ENCODE peak calls at places on chromosome 22, in ten cellular contexts. One of them, this sample, is unnamed.
A peak's percentile ranks its signal among the peaks of the same experiment; 100 is the strongest.

GRCh38 chr22:37545703-37546435 is 14.4 kb upstream of the CDC42EP1 start:
- DNase-seq in NT2/D1: peak; percentile 80
- DNase-seq in AG04449: peak; percentile 47
- DNase-seq in CD4-positive, CD25-positive, alpha-beta regulatory T cell: no peak
- DNase-seq in stimulated activated CD8-positive, alpha-beta memory T cell treated with anti-CD3 and anti-CD28 coated beads, Interleukin-2, amount 100 ng/mL, for 48 hours: no peak
- DNase-seq in AG08395: peak; percentile 97
- DNase-seq in iris pigment epithelial cell: peak; percentile 87
- DNase-seq in activated CD4-positive, alpha-beta T cell treated with anti-CD3 and anti-CD28 coated beads, Interleukin-2, amount 50 U/mL, for 1 hour: no peak
- DNase-seq in IMR-90: peak; percentile 90
- DNase-seq in NCI-H345: no peak
- DNase-seq in this sample: no peak

GRCh38 chr22:50485221-50486131 is 1.2 kb upstream of the MIOX start:
- DNase-seq in NT2/D1: no peak
- DNase-seq in AG04449: no peak
- DNase-seq in CD4-positive, CD25-positive, alpha-beta regulatory T cell: no peak
- DNase-seq in stimulated activated CD8-positive, alpha-beta memory T cell treated with anti-CD3 and anti-CD28 coated beads, Interleukin-2, amount 100 ng/mL, for 48 hours: no peak
- DNase-seq in AG08395: no peak
- DNase-seq in iris pigment epithelial cell: no peak
- DNase-seq in activated CD4-positive, alpha-beta T cell treated with anti-CD3 and anti-CD28 coated beads, Interleukin-2, amount 50 U/mL, for 1 hour: no peak
- DNase-seq in IMR-90: no peak
- DNase-seq in NCI-H345: peak; percentile 24
- DNase-seq in this sample: no peak

GRCh38 chr22:33210129-33210784 is 152.1 kb upstream of the SYN3 start:
- DNase-seq in NT2/D1: peak; percentile 25
- DNase-seq in AG04449: no peak
- DNase-seq in CD4-positive, CD25-positive, alpha-beta regulatory T cell: peak; percentile 34
- DNase-seq in stimulated activated CD8-positive, alpha-beta memory T cell treated with anti-CD3 and anti-CD28 coated beads, Interleukin-2, amount 100 ng/mL, for 48 hours: peak; percentile 3
- DNase-seq in AG08395: peak; percentile 76
- DNase-seq in iris pigment epithelial cell: peak; percentile 11
- DNase-seq in activated CD4-positive, alpha-beta T cell treated with anti-CD3 and anti-CD28 coated beads, Interleukin-2, amount 50 U/mL, for 1 hour: no peak
- DNase-seq in IMR-90: peak; percentile 9
- DNase-seq in NCI-H345: peak; percentile 0
- DNase-seq in this sample: no peak

GRCh38 chr22:42131562-42131961 is 952 bp upstream of the CYP2D6 start:
- DNase-seq in NT2/D1: no peak
- DNase-seq in AG04449: no peak
- DNase-seq in CD4-positive, CD25-positive, alpha-beta regulatory T cell: no peak
- DNase-seq in stimulated activated CD8-positive, alpha-beta memory T cell treated with anti-CD3 and anti-CD28 coated beads, Interleukin-2, amount 100 ng/mL, for 48 hours: no peak
- DNase-seq in AG08395: no peak
- DNase-seq in iris pigment epithelial cell: no peak
- DNase-seq in activated CD4-positive, alpha-beta T cell treated with anti-CD3 and anti-CD28 coated beads, Interleukin-2, amount 50 U/mL, for 1 hour: no peak
- DNase-seq in IMR-90: no peak
- DNase-seq in NCI-H345: no peak
- DNase-seq in this sample: no peak

GRCh38 chr22:28112548-28113043 is 193.5 kb upstream of the PITPNB start:
- DNase-seq in NT2/D1: no peak
- DNase-seq in AG04449: no peak
- DNase-seq in CD4-positive, CD25-positive, alpha-beta regulatory T cell: no peak
- DNase-seq in stimulated activated CD8-positive, alpha-beta memory T cell treated with anti-CD3 and anti-CD28 coated beads, Interleukin-2, amount 100 ng/mL, for 48 hours: no peak
- DNase-seq in AG08395: peak; percentile 58
- DNase-seq in iris pigment epithelial cell: peak; percentile 41
- DNase-seq in activated CD4-positive, alpha-beta T cell treated with anti-CD3 and anti-CD28 coated beads, Interleukin-2, amount 50 U/mL, for 1 hour: no peak
- DNase-seq in IMR-90: peak; percentile 43
- DNase-seq in NCI-H345: no peak
- DNase-seq in this sample: no peak

GRCh38 chr22:29245626-29246385 is 22.0 kb downstream of the RHBDD3 start:
- DNase-seq in NT2/D1: peak; percentile 32
- DNase-seq in AG04449: no peak
- DNase-seq in CD4-positive, CD25-positive, alpha-beta regulatory T cell: peak; percentile 64
- DNase-seq in stimulated activated CD8-positive, alpha-beta memory T cell treated with anti-CD3 and anti-CD28 coated beads, Interleukin-2, amount 100 ng/mL, for 48 hours: peak; percentile 51
- DNase-seq in AG08395: peak; percentile 86
- DNase-seq in iris pigment epithelial cell: peak; percentile 57
- DNase-seq in activated CD4-positive, alpha-beta T cell treated with anti-CD3 and anti-CD28 coated beads, Interleukin-2, amount 50 U/mL, for 1 hour: peak; percentile 65
- DNase-seq in IMR-90: peak; percentile 54
- DNase-seq in NCI-H345: peak; percentile 41
- DNase-seq in this sample: peak; percentile 27

GRCh38 chr22:38401336-38402084 is 53.5 kb downstream of the KCNJ4 start:
- DNase-seq in NT2/D1: no peak
- DNase-seq in AG04449: no peak
- DNase-seq in CD4-positive, CD25-positive, alpha-beta regulatory T cell: no peak
- DNase-seq in stimulated activated CD8-positive, alpha-beta memory T cell treated with anti-CD3 and anti-CD28 coated beads, Interleukin-2, amount 100 ng/mL, for 48 hours: no peak
- DNase-seq in AG08395: no peak
- DNase-seq in iris pigment epithelial cell: no peak
- DNase-seq in activated CD4-positive, alpha-beta T cell treated with anti-CD3 and anti-CD28 coated beads, Interleukin-2, amount 50 U/mL, for 1 hour: no peak
- DNase-seq in IMR-90: no peak
- DNase-seq in NCI-H345: peak; percentile 79
- DNase-seq in this sample: no peak

GRCh38 chr22:21791635-21792625 is 56.3 kb upstream of the YPEL1 start:
- DNase-seq in NT2/D1: no peak
- DNase-seq in AG04449: no peak
- DNase-seq in CD4-positive, CD25-positive, alpha-beta regulatory T cell: peak; percentile 35
- DNase-seq in stimulated activated CD8-positive, alpha-beta memory T cell treated with anti-CD3 and anti-CD28 coated beads, Interleukin-2, amount 100 ng/mL, for 48 hours: peak; percentile 44
- DNase-seq in AG08395: no peak
- DNase-seq in iris pigment epithelial cell: peak; percentile 33
- DNase-seq in activated CD4-positive, alpha-beta T cell treated with anti-CD3 and anti-CD28 coated beads, Interleukin-2, amount 50 U/mL, for 1 hour: no peak
- DNase-seq in IMR-90: peak; percentile 62
- DNase-seq in NCI-H345: no peak
- DNase-seq in this sample: no peak

GRCh38 chr22:50169774-50170341 is 673 bp upstream of the PANX2 start:
- DNase-seq in NT2/D1: no peak
- DNase-seq in AG04449: no peak
- DNase-seq in CD4-positive, CD25-positive, alpha-beta regulatory T cell: peak; percentile 62
- DNase-seq in stimulated activated CD8-positive, alpha-beta memory T cell treated with anti-CD3 and anti-CD28 coated beads, Interleukin-2, amount 100 ng/mL, for 48 hours: no peak
- DNase-seq in AG08395: no peak
- DNase-seq in iris pigment epithelial cell: no peak
- DNase-seq in activated CD4-positive, alpha-beta T cell treated with anti-CD3 and anti-CD28 coated beads, Interleukin-2, amount 50 U/mL, for 1 hour: no peak
- DNase-seq in IMR-90: no peak
- DNase-seq in NCI-H345: peak; percentile 41
- DNase-seq in this sample: no peak

GRCh38 chr22:42439821-42440674 is 7.8 kb upstream of the NFAM1 start:
- DNase-seq in NT2/D1: no peak
- DNase-seq in AG04449: no peak
- DNase-seq in CD4-positive, CD25-positive, alpha-beta regulatory T cell: peak; percentile 20
- DNase-seq in stimulated activated CD8-positive, alpha-beta memory T cell treated with anti-CD3 and anti-CD28 coated beads, Interleukin-2, amount 100 ng/mL, for 48 hours: no peak
- DNase-seq in AG08395: no peak
- DNase-seq in iris pigment epithelial cell: peak; percentile 52
- DNase-seq in activated CD4-positive, alpha-beta T cell treated with anti-CD3 and anti-CD28 coated beads, Interleukin-2, amount 50 U/mL, for 1 hour: no peak
- DNase-seq in IMR-90: peak; percentile 49
- DNase-seq in NCI-H345: no peak
- DNase-seq in this sample: no peak

GRCh38 chr22:28882545-28882877 is 861 bp upstream of the ZNRF3 start:
- DNase-seq in NT2/D1: no peak
- DNase-seq in AG04449: no peak
- DNase-seq in CD4-positive, CD25-positive, alpha-beta regulatory T cell: peak; percentile 14
- DNase-seq in stimulated activated CD8-positive, alpha-beta memory T cell treated with anti-CD3 and anti-CD28 coated beads, Interleukin-2, amount 100 ng/mL, for 48 hours: no peak
- DNase-seq in AG08395: no peak
- DNase-seq in iris pigment epithelial cell: peak; percentile 21
- DNase-seq in activated CD4-positive, alpha-beta T cell treated with anti-CD3 and anti-CD28 coated beads, Interleukin-2, amount 50 U/mL, for 1 hour: no peak
- DNase-seq in IMR-90: no peak
- DNase-seq in NCI-H345: no peak
- DNase-seq in this sample: no peak

GRCh38 chr22:39243443-39244072 is 1.2 kb downstream of the PDGFB start:
- DNase-seq in NT2/D1: no peak
- DNase-seq in AG04449: no peak
- DNase-seq in CD4-positive, CD25-positive, alpha-beta regulatory T cell: peak; percentile 22
- DNase-seq in stimulated activated CD8-positive, alpha-beta memory T cell treated with anti-CD3 and anti-CD28 coated beads, Interleukin-2, amount 100 ng/mL, for 48 hours: no peak
- DNase-seq in AG08395: no peak
- DNase-seq in iris pigment epithelial cell: no peak
- DNase-seq in activated CD4-positive, alpha-beta T cell treated with anti-CD3 and anti-CD28 coated beads, Interleukin-2, amount 50 U/mL, for 1 hour: no peak
- DNase-seq in IMR-90: no peak
- DNase-seq in NCI-H345: no peak
- DNase-seq in this sample: no peak

GRCh38 chr22:45844949-45845613 is 131.9 kb downstream of the WNT7B start:
- DNase-seq in NT2/D1: peak; percentile 35
- DNase-seq in AG04449: no peak
- DNase-seq in CD4-positive, CD25-positive, alpha-beta regulatory T cell: no peak
- DNase-seq in stimulated activated CD8-positive, alpha-beta memory T cell treated with anti-CD3 and anti-CD28 coated beads, Interleukin-2, amount 100 ng/mL, for 48 hours: no peak
- DNase-seq in AG08395: no peak
- DNase-seq in iris pigment epithelial cell: peak; percentile 60
- DNase-seq in activated CD4-positive, alpha-beta T cell treated with anti-CD3 and anti-CD28 coated beads, Interleukin-2, amount 50 U/mL, for 1 hour: no peak
- DNase-seq in IMR-90: no peak
- DNase-seq in NCI-H345: no peak
- DNase-seq in this sample: no peak

GRCh38 chr22:42745118-42745517 is 24.4 kb upstream of the A4GALT start:
- DNase-seq in NT2/D1: no peak
- DNase-seq in AG04449: no peak
- DNase-seq in CD4-positive, CD25-positive, alpha-beta regulatory T cell: no peak
- DNase-seq in stimulated activated CD8-positive, alpha-beta memory T cell treated with anti-CD3 and anti-CD28 coated beads, Interleukin-2, amount 100 ng/mL, for 48 hours: no peak
- DNase-seq in AG08395: peak; percentile 80
- DNase-seq in iris pigment epithelial cell: peak; percentile 51
- DNase-seq in activated CD4-positive, alpha-beta T cell treated with anti-CD3 and anti-CD28 coated beads, Interleukin-2, amount 50 U/mL, for 1 hour: no peak
- DNase-seq in IMR-90: peak; percentile 75
- DNase-seq in NCI-H345: no peak
- DNase-seq in this sample: no peak

GRCh38 chr22:23514317-23515038 is 65.6 kb downstream of the IGLL1 start:
- DNase-seq in NT2/D1: no peak
- DNase-seq in AG04449: no peak
- DNase-seq in CD4-positive, CD25-positive, alpha-beta regulatory T cell: no peak
- DNase-seq in stimulated activated CD8-positive, alpha-beta memory T cell treated with anti-CD3 and anti-CD28 coated beads, Interleukin-2, amount 100 ng/mL, for 48 hours: no peak
- DNase-seq in AG08395: no peak
- DNase-seq in iris pigment epithelial cell: no peak
- DNase-seq in activated CD4-positive, alpha-beta T cell treated with anti-CD3 and anti-CD28 coated beads, Interleukin-2, amount 50 U/mL, for 1 hour: no peak
- DNase-seq in IMR-90: no peak
- DNase-seq in NCI-H345: no peak
- DNase-seq in this sample: no peak

GRCh38 chr22:30615543-30615954 is 8.6 kb downstream of the TCN2 start:
- DNase-seq in NT2/D1: no peak
- DNase-seq in AG04449: no peak
- DNase-seq in CD4-positive, CD25-positive, alpha-beta regulatory T cell: no peak
- DNase-seq in stimulated activated CD8-positive, alpha-beta memory T cell treated with anti-CD3 and anti-CD28 coated beads, Interleukin-2, amount 100 ng/mL, for 48 hours: no peak
- DNase-seq in AG08395: peak; percentile 1
- DNase-seq in iris pigment epithelial cell: no peak
- DNase-seq in activated CD4-positive, alpha-beta T cell treated with anti-CD3 and anti-CD28 coated beads, Interleukin-2, amount 50 U/mL, for 1 hour: no peak
- DNase-seq in IMR-90: no peak
- DNase-seq in NCI-H345: no peak
- DNase-seq in this sample: no peak

GRCh38 chr22:41217553-41218157 is 12.5 kb downstream of the L3MBTL2 start:
- DNase-seq in NT2/D1: no peak
- DNase-seq in AG04449: peak; percentile 51
- DNase-seq in CD4-positive, CD25-positive, alpha-beta regulatory T cell: peak; percentile 88
- DNase-seq in stimulated activated CD8-positive, alpha-beta memory T cell treated with anti-CD3 and anti-CD28 coated beads, Interleukin-2, amount 100 ng/mL, for 48 hours: peak; percentile 16
- DNase-seq in AG08395: peak; percentile 85
- DNase-seq in iris pigment epithelial cell: peak; percentile 92
- DNase-seq in activated CD4-positive, alpha-beta T cell treated with anti-CD3 and anti-CD28 coated beads, Interleukin-2, amount 50 U/mL, for 1 hour: peak; percentile 23
- DNase-seq in IMR-90: peak; percentile 92
- DNase-seq in NCI-H345: no peak
- DNase-seq in this sample: no peak

GRCh38 chr22:33635766-33636165 is 284.5 kb downstream of the LARGE1 start:
- DNase-seq in NT2/D1: no peak
- DNase-seq in AG04449: no peak
- DNase-seq in CD4-positive, CD25-positive, alpha-beta regulatory T cell: no peak
- DNase-seq in stimulated activated CD8-positive, alpha-beta memory T cell treated with anti-CD3 and anti-CD28 coated beads, Interleukin-2, amount 100 ng/mL, for 48 hours: no peak
- DNase-seq in AG08395: no peak
- DNase-seq in iris pigment epithelial cell: no peak
- DNase-seq in activated CD4-positive, alpha-beta T cell treated with anti-CD3 and anti-CD28 coated beads, Interleukin-2, amount 50 U/mL, for 1 hour: no peak
- DNase-seq in IMR-90: no peak
- DNase-seq in NCI-H345: no peak
- DNase-seq in this sample: no peak

GRCh38 chr22:48223488-48224190 is 1461.2 kb downstream of the TBC1D22A start:
- DNase-seq in NT2/D1: no peak
- DNase-seq in AG04449: no peak
- DNase-seq in CD4-positive, CD25-positive, alpha-beta regulatory T cell: no peak
- DNase-seq in stimulated activated CD8-positive, alpha-beta memory T cell treated with anti-CD3 and anti-CD28 coated beads, Interleukin-2, amount 100 ng/mL, for 48 hours: no peak
- DNase-seq in AG08395: no peak
- DNase-seq in iris pigment epithelial cell: no peak
- DNase-seq in activated CD4-positive, alpha-beta T cell treated with anti-CD3 and anti-CD28 coated beads, Interleukin-2, amount 50 U/mL, for 1 hour: no peak
- DNase-seq in IMR-90: no peak
- DNase-seq in NCI-H345: no peak
- DNase-seq in this sample: no peak

GRCh38 chr22:49765951-49766350 is 61.7 kb downstream of the BRD1 start:
- DNase-seq in NT2/D1: no peak
- DNase-seq in AG04449: no peak
- DNase-seq in CD4-positive, CD25-positive, alpha-beta regulatory T cell: no peak
- DNase-seq in stimulated activated CD8-positive, alpha-beta memory T cell treated with anti-CD3 and anti-CD28 coated beads, Interleukin-2, amount 100 ng/mL, for 48 hours: no peak
- DNase-seq in AG08395: no peak
- DNase-seq in iris pigment epithelial cell: no peak
- DNase-seq in activated CD4-positive, alpha-beta T cell treated with anti-CD3 and anti-CD28 coated beads, Interleukin-2, amount 50 U/mL, for 1 hour: no peak
- DNase-seq in IMR-90: no peak
- DNase-seq in NCI-H345: no peak
- DNase-seq in this sample: no peak

GRCh38 chr22:21702094-21702493 is 33.5 kb downstream of the YPEL1 start:
- DNase-seq in NT2/D1: no peak
- DNase-seq in AG04449: no peak
- DNase-seq in CD4-positive, CD25-positive, alpha-beta regulatory T cell: no peak
- DNase-seq in stimulated activated CD8-positive, alpha-beta memory T cell treated with anti-CD3 and anti-CD28 coated beads, Interleukin-2, amount 100 ng/mL, for 48 hours: no peak
- DNase-seq in AG08395: no peak
- DNase-seq in iris pigment epithelial cell: no peak
- DNase-seq in activated CD4-positive, alpha-beta T cell treated with anti-CD3 and anti-CD28 coated beads, Interleukin-2, amount 50 U/mL, for 1 hour: no peak
- DNase-seq in IMR-90: no peak
- DNase-seq in NCI-H345: no peak
- DNase-seq in this sample: no peak

GRCh38 chr22:46159212-46159611 is 8.9 kb downstream of the PPARA start:
- DNase-seq in NT2/D1: no peak
- DNase-seq in AG04449: no peak
- DNase-seq in CD4-positive, CD25-positive, alpha-beta regulatory T cell: no peak
- DNase-seq in stimulated activated CD8-positive, alpha-beta memory T cell treated with anti-CD3 and anti-CD28 coated beads, Interleukin-2, amount 100 ng/mL, for 48 hours: no peak
- DNase-seq in AG08395: no peak
- DNase-seq in iris pigment epithelial cell: no peak
- DNase-seq in activated CD4-positive, alpha-beta T cell treated with anti-CD3 and anti-CD28 coated beads, Interleukin-2, amount 50 U/mL, for 1 hour: no peak
- DNase-seq in IMR-90: no peak
- DNase-seq in NCI-H345: no peak
- DNase-seq in this sample: no peak

GRCh38 chr22:31211504-31211861 is 615 bp upstream of the LIMK2 start:
- DNase-seq in NT2/D1: no peak
- DNase-seq in AG04449: no peak
- DNase-seq in CD4-positive, CD25-positive, alpha-beta regulatory T cell: no peak
- DNase-seq in stimulated activated CD8-positive, alpha-beta memory T cell treated with anti-CD3 and anti-CD28 coated beads, Interleukin-2, amount 100 ng/mL, for 48 hours: no peak
- DNase-seq in AG08395: no peak
- DNase-seq in iris pigment epithelial cell: no peak
- DNase-seq in activated CD4-positive, alpha-beta T cell treated with anti-CD3 and anti-CD28 coated beads, Interleukin-2, amount 50 U/mL, for 1 hour: no peak
- DNase-seq in IMR-90: no peak
- DNase-seq in NCI-H345: no peak
- DNase-seq in this sample: no peak

This sample was measured in T-helper 22 cell.